ENCODE peak calls at places on chromosomes 1 and 21, in six cellular contexts. Y is pancreas, A is neuronal stem cell, E is breast epithelium, F is left lung, S is cardiac muscle cell. Q is an unnamed sample. For H3K9me3, the result is how much of the 10 kb centered on the place peaks cover.

GRCh38 chr1:167207940-167208623 is 12.6 kb upstream of the POU2F1 start:
- DNase-seq in Y (no peak), A (no peak), E (no peak), F (no peak), S (no peak), Q (no peak)

GRCh38 chr21:15071012-15071411 is 6.2 kb upstream of the NRIP1 start:
- DNase-seq in Y (no peak), A (no peak), E (no peak), F (no peak), S (no peak), Q (peak)

GRCh38 chr21:33987461-33987860 is 71.9 kb upstream of the ATP5PO start:
- DNase-seq in Y (no peak), A (no peak), E (no peak), F (no peak), S (no peak), Q (no peak)

GRCh38 chr1:18464665-18465050 is 16.1 kb upstream of the KLHDC7A start:
- DNase-seq in Y (peak), A (no peak), E (peak), F (no peak), S (no peak), Q (no peak)

GRCh38 chr1:119773711-119774241 is 5.1 kb upstream of the HMGCS2 start:
- DNase-seq in Y (no peak), A (peak), E (no peak), F (no peak), S (peak), Q (no peak)

GRCh38 chr1:97192872-97193572 is 471.4 kb downstream of the PTBP2 start:
- DNase-seq in Y (no peak), A (no peak), E (no peak), F (no peak), S (peak), Q (no peak)

GRCh38 chr1:150365945-150366344 is 2.0 kb downstream of the RPRD2 start:
- DNase-seq in Y (no peak), A (no peak), E (no peak), F (no peak), S (peak), Q (no peak)

GRCh38 chr1:22570140-22570909 is 7.0 kb downstream of the EPHA8 start:
- DNase-seq in Y (no peak), A (no peak), E (no peak), F (no peak), S (no peak), Q (no peak)

GRCh38 chr1:27979151-27979858 is 19.5 kb downstream of the XKR8 start:
- DNase-seq in Y (no peak), A (no peak), E (no peak), F (no peak), S (peak), Q (no peak)

GRCh38 chr1:47856994-47857393 is 140.2 kb downstream of the TRABD2B start:
- DNase-seq in Y (no peak), A (no peak), E (no peak), F (no peak), S (no peak), Q (no peak)

GRCh38 chr1:152517237-152517811 is 3.0 kb downstream of the CRCT1 start:
- DNase-seq in Y (no peak), A (no peak), E (no peak), F (no peak), S (no peak), Q (no peak)
- H3K9me3 ChIP-seq in Y (under half), A (under half), E (under half), F (under half), S (under half), Q (under half)

GRCh38 chr1:16015491-16015890 is 2.4 kb downstream of the HSPB7 start:
- DNase-seq in Y (peak), A (no peak), E (no peak), F (no peak), S (no peak), Q (no peak)
- H3K4me3 ChIP-seq in Y (no peak), A (no peak), E (no peak), F (no peak), S (peak), Q (peak)

GRCh38 chr1:211680752-211681327 is 5.4 kb upstream of the NEK2 start:
- DNase-seq in Y (peak), A (peak), E (no peak), F (peak), S (peak), Q (peak)
- H3K27ac ChIP-seq in Y (no peak), A (no peak), E (no peak), F (no peak), S (no peak), Q (no peak)

GRCh38 chr1:219783605-219784004 is 144.8 kb downstream of the SLC30A10 start:
- DNase-seq in Y (no peak), A (no peak), E (no peak), F (no peak), S (no peak), Q (no peak)

GRCh38 chr1:219781491-219781890 is 146.9 kb downstream of the SLC30A10 start:
- DNase-seq in Y (no peak), A (no peak), E (no peak), F (no peak), S (no peak), Q (no peak)

GRCh38 chr1:219782311-219782710 is 146.0 kb downstream of the SLC30A10 start:
- DNase-seq in Y (no peak), A (no peak), E (no peak), F (no peak), S (no peak), Q (no peak)

GRCh38 chr1:219784660-219785391 is 143.5 kb downstream of the SLC30A10 start:
- DNase-seq in Y (no peak), A (no peak), E (no peak), F (no peak), S (peak), Q (no peak)

DNA sequence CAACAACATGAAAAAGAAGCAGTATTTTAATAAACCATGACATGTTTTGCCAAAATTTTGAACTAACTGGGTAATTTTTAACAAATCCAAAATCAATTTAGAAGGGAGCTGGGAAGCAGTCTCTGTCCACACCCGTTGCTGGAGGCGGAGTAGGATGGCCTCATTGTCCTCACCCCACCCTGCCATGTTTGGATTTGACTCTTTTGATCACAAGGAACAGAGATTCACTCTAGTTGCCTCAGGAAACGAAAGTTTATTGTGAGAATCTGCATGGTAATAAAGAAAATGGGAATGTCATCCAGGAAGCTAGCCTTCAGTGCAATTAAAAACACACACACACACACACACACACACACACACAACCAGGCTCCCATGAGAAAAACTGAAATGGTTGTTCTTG is 145.4 kb downstream of the SLC30A10 start:
- DNase-seq in Y (no peak), A (no peak), E (no peak), F (no peak), S (no peak), Q (no peak)
- H3K9me3 ChIP-seq in Y (under half), A (under half), E (under half), F (under half), S (under half), Q (under half)